ENCODE peak calls at places on chromosome 4, in five cellular contexts. One of them, this sample, is unnamed.

GRCh38 chr4:47075919-47076318 is 44.6 kb downstream of the GABRB1 start:
- DNase-seq in mesenchymal stem cell: no peak
- DNase-seq in H1: no peak
- DNase-seq in H9: no peak
- DNase-seq in neuronal stem cell: no peak
- DNase-seq in this sample: no peak

GRCh38 chr4:165156906-165157305 is 44.2 kb upstream of the TMEM192 start:
- DNase-seq in H1: no peak
- DNase-seq in neuronal stem cell: no peak
- DNase-seq in mesenchymal stem cell: no peak
- DNase-seq in H9: no peak
- DNase-seq in this sample: no peak

GRCh38 chr4:3041192-3042142 is 32.9 kb downstream of the HTT-AS start:
- DNase-seq in mesenchymal stem cell: peak
- DNase-seq in neuronal stem cell: no peak
- DNase-seq in H9: peak
- DNase-seq in H1: peak
- DNase-seq in this sample: peak

GRCh38 chr4:136768925-136769275 is 763.4 kb downstream of the PCDH18 start:
- DNase-seq in mesenchymal stem cell: peak
- DNase-seq in H1: no peak
- DNase-seq in H9: no peak
- DNase-seq in neuronal stem cell: peak
- DNase-seq in this sample: peak

GRCh38 chr4:18167831-18168230 is 146.3 kb upstream of the LCORL start:
- DNase-seq in mesenchymal stem cell: no peak
- DNase-seq in H1: no peak
- DNase-seq in neuronal stem cell: no peak
- DNase-seq in H9: no peak
- DNase-seq in this sample: no peak

GRCh38 chr4:12723849-12724447 is 760.2 kb downstream of the RAB28 start:
- DNase-seq in neuronal stem cell: no peak
- DNase-seq in H9: peak
- DNase-seq in H1: no peak
- DNase-seq in mesenchymal stem cell: peak
- DNase-seq in this sample: no peak

GRCh38 chr4:29240641-29241040 is 1479.5 kb upstream of the PCDH7 start:
- DNase-seq in mesenchymal stem cell: no peak
- DNase-seq in H9: no peak
- DNase-seq in neuronal stem cell: no peak
- DNase-seq in H1: no peak
- DNase-seq in this sample: no peak

GRCh38 chr4:3623106-3623505 is 90.9 kb upstream of the LRPAP1 start:
- DNase-seq in neuronal stem cell: no peak
- DNase-seq in mesenchymal stem cell: no peak
- DNase-seq in H9: no peak
- DNase-seq in H1: no peak
- DNase-seq in this sample: no peak

GRCh38 chr4:94641702-94642560 is 115.8 kb upstream of the BMPR1B start:
- DNase-seq in H9: no peak
- DNase-seq in neuronal stem cell: no peak
- DNase-seq in mesenchymal stem cell: peak
- DNase-seq in H1: no peak
- DNase-seq in this sample: peak

GRCh38 chr4:110663738-110664444 is 41.0 kb upstream of the PITX2 start:
- DNase-seq in H1: no peak
- DNase-seq in H9: no peak
- DNase-seq in neuronal stem cell: no peak
- DNase-seq in mesenchymal stem cell: peak
- DNase-seq in this sample: no peak

GRCh38 chr4:12211636-12212035 is 782.9 kb upstream of the HS3ST1 start:
- DNase-seq in H1: no peak
- DNase-seq in neuronal stem cell: no peak
- DNase-seq in mesenchymal stem cell: no peak
- DNase-seq in H9: no peak
- DNase-seq in this sample: no peak

GRCh38 chr4:53240573-53240972 is 125.3 kb downstream of the SCFD2 start:
- DNase-seq in H1: no peak
- DNase-seq in H9: no peak
- DNase-seq in neuronal stem cell: no peak
- DNase-seq in mesenchymal stem cell: no peak
- DNase-seq in this sample: no peak

GRCh38 chr4:111400736-111401135 is 744.5 kb upstream of the FAM241A start:
- DNase-seq in neuronal stem cell: no peak
- DNase-seq in H1: no peak
- DNase-seq in mesenchymal stem cell: peak
- DNase-seq in H9: no peak
- DNase-seq in this sample: no peak

GRCh38 chr4:75229783-75230570 is 284.2 kb downstream of the RCHY1 start:
- DNase-seq in H1: no peak
- DNase-seq in neuronal stem cell: no peak
- DNase-seq in mesenchymal stem cell: peak
- DNase-seq in H9: no peak
- DNase-seq in this sample: no peak

GRCh38 chr4:5051692-5052423 is 578 bp downstream of the STK32B start:
- DNase-seq in H9: peak
- DNase-seq in H1: peak
- DNase-seq in neuronal stem cell: peak
- DNase-seq in mesenchymal stem cell: peak
- DNase-seq in this sample: no peak

GRCh38 chr4:124144302-124144701 is 568.2 kb downstream of the ANKRD50 start:
- DNase-seq in neuronal stem cell: no peak
- DNase-seq in H9: no peak
- DNase-seq in mesenchymal stem cell: no peak
- DNase-seq in H1: no peak
- DNase-seq in this sample: no peak

GRCh38 chr4:110742148-110742547 is 119.3 kb upstream of the PITX2 start:
- DNase-seq in neuronal stem cell: no peak
- DNase-seq in mesenchymal stem cell: peak
- DNase-seq in H9: no peak
- DNase-seq in H1: no peak
- DNase-seq in this sample: no peak

GRCh38 chr4:48710446-48711209 is 69.5 kb downstream of the FRYL start:
- DNase-seq in H9: no peak
- DNase-seq in mesenchymal stem cell: no peak
- DNase-seq in H1: no peak
- DNase-seq in neuronal stem cell: no peak
- DNase-seq in this sample: no peak

GRCh38 chr4:112361181-112361791 is 64.1 kb downstream of the ALPK1 start:
- DNase-seq in H9: peak
- DNase-seq in neuronal stem cell: no peak
- DNase-seq in mesenchymal stem cell: no peak
- DNase-seq in H1: peak
- DNase-seq in this sample: no peak

GRCh38 chr4:105765690-105766407 is 57.3 kb downstream of the GSTCD start:
- DNase-seq in H1: no peak
- DNase-seq in mesenchymal stem cell: peak
- DNase-seq in neuronal stem cell: no peak
- DNase-seq in H9: peak
- DNase-seq in this sample: peak

GRCh38 chr4:110550260-110550659 is 72.6 kb downstream of the PITX2 start:
- DNase-seq in neuronal stem cell: no peak
- DNase-seq in H1: no peak
- DNase-seq in mesenchymal stem cell: peak
- DNase-seq in H9: no peak
- DNase-seq in this sample: no peak

GRCh38 chr4:5715357-5715756 is 4.4 kb downstream of the EVC start:
- DNase-seq in mesenchymal stem cell: no peak
- DNase-seq in H1: no peak
- DNase-seq in neuronal stem cell: no peak
- DNase-seq in H9: no peak
- DNase-seq in this sample: no peak

GRCh38 chr4:150098214-150098613 is 20.0 kb downstream of the DCLK2 start:
- DNase-seq in H9: no peak
- DNase-seq in H1: no peak
- DNase-seq in mesenchymal stem cell: peak
- DNase-seq in neuronal stem cell: no peak
- DNase-seq in this sample: no peak

GRCh38 chr4:94746746-94747145 is 11.0 kb upstream of the BMPR1B start:
- DNase-seq in mesenchymal stem cell: no peak
- DNase-seq in H9: no peak
- DNase-seq in neuronal stem cell: no peak
- DNase-seq in H1: no peak
- DNase-seq in this sample: peak

GRCh38 chr4:80918004-80918403 is 112.5 kb upstream of the BMP3 start:
- DNase-seq in neuronal stem cell: no peak
- DNase-seq in H1: no peak
- DNase-seq in mesenchymal stem cell: no peak
- DNase-seq in H9: no peak
- DNase-seq in this sample: peak

GRCh38 chr4:52925531-52925968 is 63.4 kb downstream of the RASL11B start:
- DNase-seq in H1: no peak
- DNase-seq in H9: no peak
- DNase-seq in neuronal stem cell: no peak
- DNase-seq in mesenchymal stem cell: peak
- DNase-seq in this sample: no peak

GRCh38 chr4:40870076-40870624 is 120.4 kb downstream of the NSUN7 start:
- DNase-seq in H9: no peak
- DNase-seq in neuronal stem cell: no peak
- DNase-seq in mesenchymal stem cell: no peak
- DNase-seq in H1: no peak
- DNase-seq in this sample: no peak

GRCh38 chr4:56410247-56410646 is 23.0 kb upstream of the AASDH start:
- DNase-seq in neuronal stem cell: peak
- DNase-seq in H9: peak
- DNase-seq in H1: no peak
- DNase-seq in mesenchymal stem cell: peak
- DNase-seq in this sample: peak

GRCh38 chr4:182089326-182089725 is 153.9 kb upstream of the TENM3 start:
- DNase-seq in mesenchymal stem cell: no peak
- DNase-seq in H1: peak
- DNase-seq in H9: no peak
- DNase-seq in neuronal stem cell: no peak
- DNase-seq in this sample: no peak

GRCh38 chr4:2291705-2292651 is 30.1 kb upstream of the MXD4 start:
- DNase-seq in H9: no peak
- DNase-seq in neuronal stem cell: no peak
- DNase-seq in mesenchymal stem cell: no peak
- DNase-seq in H1: peak
- DNase-seq in this sample: no peak

GRCh38 chr4:79049840-79050520 is 110.7 kb upstream of the PAQR3 start:
- DNase-seq in neuronal stem cell: no peak
- DNase-seq in H1: no peak
- DNase-seq in H9: no peak
- DNase-seq in mesenchymal stem cell: no peak
- DNase-seq in this sample: no peak

DNA sequence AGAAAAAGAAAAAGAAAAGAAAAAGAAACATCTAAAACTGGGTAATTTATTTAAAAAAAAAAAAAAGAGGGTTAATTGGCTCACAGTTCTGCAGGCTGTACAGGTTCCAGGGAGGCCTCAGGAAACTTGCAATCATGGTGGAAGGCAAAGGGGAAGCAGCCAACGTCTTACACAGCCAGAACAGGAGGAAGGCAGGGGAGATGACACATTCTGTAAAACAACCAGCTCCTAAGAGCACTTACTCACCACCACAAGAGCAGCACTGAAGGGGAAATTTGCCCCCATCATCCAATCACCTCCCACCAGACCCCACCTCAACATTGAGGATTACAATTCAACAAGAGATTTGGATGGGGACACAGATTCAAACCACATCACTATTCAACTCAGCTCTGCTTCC is 36.8 kb upstream of the TMEM184C start:
- DNase-seq in mesenchymal stem cell: peak
- DNase-seq in H9: no peak
- DNase-seq in H1: peak
- DNase-seq in neuronal stem cell: no peak
- DNase-seq in this sample: no peak
- H3K14ac ChIP-seq in mesenchymal stem cell: no peak
- H3K14ac ChIP-seq in H9: no peak
- H3K14ac ChIP-seq in H1: no peak
- H3K14ac ChIP-seq in neuronal stem cell: no peak
- H3K14ac ChIP-seq in this sample: no peak

GRCh38 chr4:153109296-153109868 is 94.9 kb upstream of the TRIM2 start:
- DNase-seq in H9: no peak
- DNase-seq in neuronal stem cell: no peak
- DNase-seq in mesenchymal stem cell: no peak
- DNase-seq in H1: no peak
- DNase-seq in this sample: no peak
- H2BK12ac ChIP-seq in H9: no peak
- H2BK12ac ChIP-seq in neuronal stem cell: no peak
- H2BK12ac ChIP-seq in mesenchymal stem cell: no peak
- H2BK12ac ChIP-seq in H1: no peak
- H2BK12ac ChIP-seq in this sample: no peak

DNA sequence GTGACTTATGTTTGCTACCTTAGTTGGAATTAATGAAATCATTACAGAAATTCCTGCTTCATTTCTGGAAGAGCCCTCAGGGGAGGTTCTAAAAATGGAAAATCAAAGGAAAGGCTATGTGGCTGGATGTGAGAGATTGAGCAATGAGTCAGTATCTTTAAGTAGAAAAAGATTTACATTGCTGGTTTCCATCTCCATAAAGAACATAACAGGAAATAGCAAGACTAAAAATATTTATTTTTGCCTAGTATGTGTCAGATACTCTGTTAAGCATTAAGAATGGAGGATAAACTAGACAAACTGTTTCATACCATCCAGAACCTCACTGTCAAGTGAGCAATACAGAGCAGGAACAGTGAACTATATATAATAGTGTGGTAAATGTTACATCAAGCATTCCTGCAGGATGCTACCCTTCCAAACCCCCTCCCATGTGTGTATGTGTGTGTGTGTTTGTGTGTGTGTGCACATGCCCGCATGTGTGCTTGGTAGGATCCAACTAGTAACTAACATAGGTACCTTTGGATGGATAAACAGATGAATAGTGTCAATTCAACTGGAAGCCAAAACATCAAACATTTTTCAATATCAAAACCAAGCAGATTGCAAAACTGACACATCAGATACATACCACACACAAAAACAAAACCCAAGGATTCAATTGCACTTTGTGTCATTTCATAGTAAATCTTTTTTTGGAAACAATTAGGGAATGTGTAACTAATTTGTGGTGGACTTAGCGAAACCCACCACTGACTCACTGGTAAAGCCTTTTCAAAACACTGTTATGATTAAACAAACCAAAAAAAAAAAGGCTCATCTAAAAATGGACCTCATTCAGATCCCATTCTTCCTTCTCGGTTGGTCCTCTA is 223.4 kb downstream of the SHROOM3 start:
- DNase-seq in neuronal stem cell: no peak
- DNase-seq in H1: no peak
- DNase-seq in H9: no peak
- DNase-seq in mesenchymal stem cell: peak
- DNase-seq in this sample: peak
- H4K91ac ChIP-seq in neuronal stem cell: no peak
- H4K91ac ChIP-seq in H1: no peak
- H4K91ac ChIP-seq in H9: no peak
- H4K91ac ChIP-seq in mesenchymal stem cell: no peak
- H4K91ac ChIP-seq in this sample: peak

DNA sequence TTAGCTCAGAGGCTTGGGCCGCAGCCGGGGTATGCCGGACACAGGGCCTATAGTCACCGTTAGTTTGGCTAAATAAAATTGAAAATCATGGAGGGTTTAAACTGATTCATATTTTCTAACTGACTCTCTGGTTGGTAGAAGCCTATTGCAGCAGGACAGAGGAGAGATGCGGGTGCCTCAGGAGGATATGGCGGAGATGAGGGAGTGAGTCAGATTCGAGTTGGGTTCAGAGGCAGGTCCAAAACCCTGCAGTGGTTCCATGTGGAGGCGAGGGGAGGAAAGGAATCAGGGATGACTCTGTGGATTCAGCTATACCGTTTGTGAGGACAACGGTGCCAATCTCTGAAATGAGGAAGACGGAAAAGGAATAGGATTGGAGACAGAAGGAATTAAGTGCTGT is 176.6 kb downstream of the PALLD start:
- DNase-seq in H1: no peak
- DNase-seq in H9: no peak
- DNase-seq in neuronal stem cell: no peak
- DNase-seq in mesenchymal stem cell: no peak
- DNase-seq in this sample: peak
- H3K14ac ChIP-seq in H1: no peak
- H3K14ac ChIP-seq in H9: no peak
- H3K14ac ChIP-seq in neuronal stem cell: no peak
- H3K14ac ChIP-seq in mesenchymal stem cell: no peak
- H3K14ac ChIP-seq in this sample: peak